ENCODE peak calls at places on chromosomes 12 and 14, in nine cellular contexts. A, K, E, N, O, Q, Y, L and H are unnamed samples.

GRCh38 chr14:76975865-76976622 is 52.5 kb downstream of the IRF2BPL start:
- DNase-seq in A (no peak), K (no peak), E (no peak), N (no peak), O (no peak), Q (no peak), Y (no peak), L (no peak), H (no peak)

GRCh38 chr12:4807116-4807783 is 87.0 kb downstream of the GALNT8 start:
- DNase-seq in A (no peak), K (no peak), E (no peak), N (no peak), O (no peak), Q (no peak), Y (no peak), L (no peak), H (no peak)

GRCh38 chr12:122886851-122887816 is 8.8 kb downstream of the VPS37B start:
- DNase-seq in A (no peak), K (no peak), E (no peak), N (no peak), O (no peak), Q (peak), Y (peak), L (peak), H (peak)

GRCh38 chr14:23640524-23641141 is 4.5 kb downstream of the DHRS2 start:
- DNase-seq in A (peak), K (no peak), E (peak), N (no peak), O (no peak), Q (peak), Y (no peak), L (peak), H (peak)

GRCh38 chr12:113700943-113701342 is 229.3 kb upstream of the LHX5 start:
- DNase-seq in A (peak), K (no peak), E (peak), N (no peak), O (no peak), Q (peak), Y (no peak), L (no peak), H (peak)

GRCh38 chr12:6828671-6829531 is 694 bp downstream of the P3H3 start:
- DNase-seq in A (peak), K (no peak), E (peak), N (peak), O (peak), Q (peak), Y (peak), L (no peak), H (no peak)

GRCh38 chr12:62530596-62530995 is 64.0 kb downstream of the MON2 start:
- DNase-seq in A (peak), K (no peak), E (peak), N (no peak), O (no peak), Q (peak), Y (no peak), L (peak), H (peak)

GRCh38 chr12:12899530-12900380 is 8.4 kb downstream of the GPRC5A start:
- DNase-seq in A (peak), K (no peak), E (peak), N (no peak), O (no peak), Q (peak), Y (no peak), L (peak), H (peak)

GRCh38 chr14:23916038-23916437 is 37.5 kb upstream of the DHRS4 start:
- DNase-seq in A (peak), K (no peak), E (no peak), N (no peak), O (no peak), Q (peak), Y (no peak), L (no peak), H (no peak)

GRCh38 chr12:42794811-42795210 is 205.3 kb upstream of the PRICKLE1 start:
- DNase-seq in A (peak), K (no peak), E (peak), N (no peak), O (no peak), Q (peak), Y (no peak), L (no peak), H (no peak)

GRCh38 chr12:64404470-64405446 is 566 bp downstream of the XPOT start:
- DNase-seq in A (peak), K (peak), E (peak), N (peak), O (peak), Q (peak), Y (peak), L (peak), H (peak)

GRCh38 chr12:58757422-58757821 is 162.9 kb downstream of the LRIG3 start:
- DNase-seq in A (peak), K (no peak), E (peak), N (no peak), O (no peak), Q (peak), Y (no peak), L (peak), H (peak)

GRCh38 chr14:69313176-69313575 is 53.2 kb downstream of the GALNT16 start:
- DNase-seq in A (no peak), K (no peak), E (no peak), N (no peak), O (no peak), Q (no peak), Y (no peak), L (no peak), H (no peak)

GRCh38 chr12:130155416-130156073 is 6.7 kb upstream of the FZD10 start:
- DNase-seq in A (no peak), K (no peak), E (no peak), N (no peak), O (no peak), Q (no peak), Y (no peak), L (no peak), H (no peak)

GRCh38 chr14:26598081-26598671 is 343 bp upstream of the NOVA1 start:
- DNase-seq in A (peak), K (peak), E (peak), N (no peak), O (peak), Q (peak), Y (peak), L (peak), H (peak)

GRCh38 chr14:90348270-90348669 is 16.5 kb upstream of the NRDE2 start:
- DNase-seq in A (no peak), K (no peak), E (no peak), N (no peak), O (no peak), Q (no peak), Y (no peak), L (no peak), H (no peak)

GRCh38 chr14:77158175-77158908 is 16.8 kb upstream of the ZDHHC22 start:
- DNase-seq in A (peak), K (peak), E (peak), N (no peak), O (no peak), Q (peak), Y (no peak), L (no peak), H (peak)

GRCh38 chr14:51328089-51328941 is 88.3 kb downstream of the TMX1 start:
- DNase-seq in A (peak), K (no peak), E (peak), N (no peak), O (no peak), Q (peak), Y (no peak), L (peak), H (peak)

GRCh38 chr12:125797421-125798175 is 732.4 kb downstream of the AACS start:
- DNase-seq in A (no peak), K (no peak), E (peak), N (no peak), O (no peak), Q (no peak), Y (no peak), L (peak), H (no peak)

GRCh38 chr14:60757617-60758016 is 23.1 kb downstream of the MNAT1 start:
- DNase-seq in A (peak), K (no peak), E (no peak), N (no peak), O (no peak), Q (peak), Y (no peak), L (no peak), H (peak)

GRCh38 chr14:101707285-101707842 is 54.1 kb upstream of the PPP2R5C start:
- DNase-seq in A (peak), K (peak), E (peak), N (peak), O (peak), Q (peak), Y (no peak), L (peak), H (peak)

GRCh38 chr14:25049559-25050493 is at the start of gene STXBP6:
- DNase-seq in A (peak), K (peak), E (no peak), N (no peak), O (no peak), Q (peak), Y (peak), L (no peak), H (no peak)

GRCh38 chr14:74019743-74020142 is 594 bp downstream of the BBOF1 start:
- DNase-seq in A (peak), K (no peak), E (peak), N (no peak), O (no peak), Q (peak), Y (no peak), L (peak), H (peak)

GRCh38 chr12:1920971-1921370 is 2.5 kb upstream of the CACNA2D4 start:
- DNase-seq in A (no peak), K (no peak), E (no peak), N (no peak), O (no peak), Q (no peak), Y (peak), L (no peak), H (no peak)

GRCh38 chr12:52181757-52182156 is 10.1 kb downstream of the KRT80 start:
- DNase-seq in A (peak), K (peak), E (peak), N (no peak), O (no peak), Q (peak), Y (no peak), L (peak), H (no peak)

GRCh38 chr12:104063712-104064030 is 660 bp upstream of the HCFC2 start:
- DNase-seq in A (no peak), K (no peak), E (peak), N (peak), O (no peak), Q (no peak), Y (no peak), L (no peak), H (no peak)

GRCh38 chr14:53630336-53630735 is 326.3 kb downstream of the BMP4 start:
- DNase-seq in A (no peak), K (no peak), E (no peak), N (no peak), O (no peak), Q (no peak), Y (no peak), L (no peak), H (no peak)

GRCh38 chr12:27333311-27334009 is 824 bp downstream of the BMAL2 start:
- DNase-seq in A (no peak), K (peak), E (no peak), N (no peak), O (peak), Q (peak), Y (peak), L (no peak), H (no peak)

GRCh38 chr14:31208546-31209424 is 1.2 kb upstream of the HECTD1 start:
- DNase-seq in A (no peak), K (peak), E (no peak), N (no peak), O (no peak), Q (no peak), Y (no peak), L (no peak), H (no peak)

GRCh38 chr12:39835517-39836489 is 216.2 kb upstream of the ABCD2 start:
- DNase-seq in A (no peak), K (no peak), E (no peak), N (no peak), O (no peak), Q (no peak), Y (no peak), L (no peak), H (no peak)

GRCh38 chr12:80862606-80863005 is 75.1 kb downstream of the LIN7A start:
- DNase-seq in A (peak), K (no peak), E (no peak), N (no peak), O (no peak), Q (peak), Y (no peak), L (no peak), H (peak)

GRCh38 chr14:102898776-102899515 is 23.5 kb upstream of the AMN start:
- DNase-seq in A (no peak), K (no peak), E (no peak), N (no peak), O (no peak), Q (no peak), Y (no peak), L (no peak), H (no peak)

GRCh38 chr14:53306267-53306721 is 153.2 kb upstream of the DDHD1 start:
- DNase-seq in A (peak), K (peak), E (peak), N (no peak), O (peak), Q (peak), Y (peak), L (peak), H (no peak)

GRCh38 chr12:49108958-49109404 is 1.7 kb downstream of the LMBR1L start:
- DNase-seq in A (peak), K (no peak), E (no peak), N (no peak), O (no peak), Q (peak), Y (no peak), L (no peak), H (no peak)

GRCh38 chr12:49232940-49233841 is 31.7 kb upstream of the TUBA1C start:
- DNase-seq in A (peak), K (peak), E (peak), N (no peak), O (no peak), Q (peak), Y (peak), L (no peak), H (no peak)

GRCh38 chr14:70909788-70910614 is 2.7 kb downstream of the PCNX1 start:
- DNase-seq in A (no peak), K (no peak), E (no peak), N (peak), O (no peak), Q (no peak), Y (no peak), L (no peak), H (no peak)

GRCh38 chr14:82182646-82183045 is 649.0 kb upstream of the SEL1L start:
- DNase-seq in A (no peak), K (no peak), E (no peak), N (no peak), O (no peak), Q (no peak), Y (no peak), L (no peak), H (no peak)

GRCh38 chr12:61916856-61917255 is 343.3 kb upstream of the USP15 start:
- DNase-seq in A (no peak), K (no peak), E (peak), N (no peak), O (no peak), Q (peak), Y (no peak), L (no peak), H (no peak)

GRCh38 chr12:74169607-74170006 is 368.0 kb upstream of the ATXN7L3B start:
- DNase-seq in A (no peak), K (no peak), E (no peak), N (no peak), O (no peak), Q (no peak), Y (no peak), L (no peak), H (no peak)

GRCh38 chr12:74171478-74171909 is 366.1 kb upstream of the ATXN7L3B start:
- DNase-seq in A (no peak), K (no peak), E (no peak), N (no peak), O (no peak), Q (no peak), Y (no peak), L (no peak), H (no peak)

GRCh38 chr12:74166096-74166495 is 371.5 kb upstream of the ATXN7L3B start:
- DNase-seq in A (no peak), K (no peak), E (no peak), N (no peak), O (no peak), Q (no peak), Y (no peak), L (no peak), H (no peak)

GRCh38 chr12:74170645-74171477 is 366.8 kb upstream of the ATXN7L3B start:
- DNase-seq in A (no peak), K (no peak), E (no peak), N (no peak), O (no peak), Q (no peak), Y (no peak), L (no peak), H (no peak)
- H3K4me3 ChIP-seq in A (no peak), K (no peak), E (no peak), N (no peak), O (no peak), Q (no peak), Y (no peak), L (no peak), H (no peak)

DNA sequence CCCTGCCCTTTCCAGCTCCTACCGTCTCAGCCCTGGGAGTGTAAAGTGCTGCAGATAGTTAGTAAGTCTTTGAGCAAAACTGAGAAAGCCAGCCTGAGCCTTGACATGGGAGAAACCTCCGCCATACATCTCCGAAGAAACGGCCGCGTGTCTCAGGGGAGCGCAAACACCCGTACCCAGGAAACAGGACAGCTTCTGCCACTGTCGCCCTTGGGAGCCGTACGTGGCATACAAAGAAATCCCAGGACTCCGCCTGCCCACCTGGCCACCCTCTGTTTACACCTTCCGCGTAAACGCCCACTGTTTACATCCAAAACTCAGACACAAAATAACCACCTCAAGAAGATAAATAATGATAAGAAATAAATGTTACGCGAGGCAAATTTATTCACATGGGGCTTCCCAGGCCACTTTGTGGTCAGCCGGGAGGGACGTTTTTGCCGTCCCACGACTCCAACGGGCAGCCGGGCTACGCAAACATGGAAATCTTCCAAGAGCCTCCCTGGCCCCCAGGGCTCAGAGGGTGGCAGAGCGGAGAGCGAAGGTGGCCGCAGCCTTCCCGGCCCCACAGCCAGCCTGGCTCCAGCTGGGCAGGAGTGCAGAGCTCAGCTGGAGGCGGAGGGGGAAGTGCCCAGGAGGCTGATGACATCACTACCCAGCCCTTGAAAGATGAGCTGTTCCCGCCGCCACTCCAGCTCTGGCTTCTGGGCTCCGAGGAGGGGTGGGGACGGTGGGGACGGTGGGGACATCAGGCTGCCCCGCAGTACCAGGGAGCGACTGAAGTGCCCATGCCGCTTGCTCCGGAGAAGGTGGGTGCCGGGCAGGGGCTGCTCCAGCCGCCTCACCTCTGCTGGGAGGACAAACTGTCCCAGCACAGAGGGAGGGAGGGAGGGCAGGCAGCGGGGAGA is at the start of gene BDKRB2:
- DNase-seq in A (peak), K (peak), E (peak), N (no peak), O (no peak), Q (peak), Y (peak), L (peak), H (peak)
- H3K4me3 ChIP-seq in A (peak), K (peak), E (peak), N (no peak), O (no peak), Q (peak), Y (peak), L (peak), H (peak)

DNA sequence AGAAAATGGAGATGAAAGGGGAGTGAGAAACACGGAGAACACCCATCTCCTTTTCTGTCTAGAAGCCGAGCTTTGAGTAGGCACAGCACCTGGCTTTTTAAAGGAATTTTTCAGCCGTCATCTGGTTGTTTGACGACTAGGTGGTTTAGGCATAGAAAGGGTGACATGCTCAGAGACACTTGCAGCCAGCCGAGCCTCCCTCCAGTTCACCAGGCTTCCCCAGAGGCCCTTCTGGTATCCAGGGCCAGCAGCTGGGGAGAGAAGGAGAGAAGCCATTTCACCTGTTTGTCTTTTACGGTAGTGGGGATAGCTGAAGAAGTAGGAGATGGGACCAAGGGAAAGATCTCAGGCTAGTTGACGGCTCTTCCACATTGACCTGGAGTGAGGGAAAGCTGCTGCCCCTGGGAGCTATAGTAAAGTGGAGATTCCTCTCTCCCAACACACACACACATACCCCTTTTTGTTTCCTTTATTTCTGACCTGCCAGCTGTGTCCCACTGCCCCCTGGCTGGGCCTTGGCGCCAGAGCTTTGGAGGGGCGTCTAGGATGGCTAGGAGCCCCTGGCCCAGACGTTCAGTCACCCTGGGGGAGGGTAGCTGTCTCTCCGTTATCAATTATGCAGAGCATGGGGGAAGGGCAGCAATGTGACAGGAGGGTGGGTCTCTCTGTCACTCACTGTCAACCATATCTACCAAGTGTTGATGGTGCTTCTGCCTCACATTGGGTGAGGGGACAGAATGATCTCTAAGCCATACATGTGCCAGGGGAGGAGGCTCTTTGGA is 5.5 kb downstream of the MAP3K12 start:
- DNase-seq in A (no peak), K (no peak), E (no peak), N (no peak), O (no peak), Q (no peak), Y (no peak), L (no peak), H (no peak)
- H3K4me3 ChIP-seq in A (peak), K (peak), E (peak), N (peak), O (peak), Q (peak), Y (peak), L (peak), H (peak)

DNA sequence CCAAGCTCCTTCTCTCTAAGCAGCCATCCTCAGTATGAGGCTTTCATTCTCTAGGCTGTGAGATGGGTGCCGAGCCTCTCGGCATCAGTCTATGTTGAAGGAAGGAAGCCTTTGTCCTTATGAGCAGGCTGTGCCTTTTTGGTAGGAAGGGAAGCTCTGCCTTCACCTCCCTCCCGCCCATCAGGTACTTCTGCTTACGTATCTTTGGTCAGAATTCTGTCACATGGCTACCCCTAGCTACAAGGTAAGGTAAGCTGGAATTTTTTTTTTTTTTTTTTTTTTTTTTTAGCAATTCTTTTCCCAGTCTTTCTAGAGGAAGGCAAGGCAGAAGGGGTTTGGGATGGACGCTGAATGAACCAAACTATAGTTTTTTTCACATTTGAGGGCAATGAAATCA is 16.9 kb downstream of the BATF start:
- DNase-seq in A (no peak), K (no peak), E (no peak), N (no peak), O (no peak), Q (no peak), Y (no peak), L (no peak), H (no peak)
- H3K4me3 ChIP-seq in A (no peak), K (no peak), E (no peak), N (no peak), O (no peak), Q (no peak), Y (no peak), L (no peak), H (no peak)